ENCODE peak calls at places on chromosome 6, in eight cellular contexts. I is progenitor cell of endocrine pancreas; S is WERI-Rb-1; R is sigmoid colon; V is CD4-positive, alpha-beta T cell; L is PC-3; K is body of pancreas; W is choroid plexus epithelial cell. Q is an unnamed sample.

GRCh38 chr6:43708857-43709653 is 21.5 kb upstream of the MRPS18A start:
- DNase-seq in W (peak), K (no peak), I (no peak), L (no peak), V (no peak), S (no peak), R (peak), Q (peak)

GRCh38 chr6:145660676-145661075 is 74.6 kb downstream of the EPM2A start:
- DNase-seq in I (no peak), S (no peak), L (no peak), V (no peak), R (no peak), W (no peak), K (no peak), Q (no peak)

GRCh38 chr6:25963426-25964123 is 973 bp downstream of the TRIM38 start:
- DNase-seq in L (peak), I (no peak), K (peak), V (no peak), R (no peak), S (no peak), W (peak), Q (peak)

GRCh38 chr6:11085758-11086435 is 7.7 kb upstream of the SMIM13 start:
- DNase-seq in R (no peak), K (no peak), W (peak), I (no peak), L (no peak), V (no peak), S (no peak), Q (no peak)

GRCh38 chr6:167892835-167893234 is 66.1 kb downstream of the AFDN start:
- DNase-seq in I (no peak), R (no peak), S (peak), W (no peak), V (no peak), L (no peak), K (no peak), Q (peak)

GRCh38 chr6:36752187-36752885 is 54.7 kb downstream of the RAB44 start:
- DNase-seq in L (peak), K (no peak), V (no peak), W (no peak), R (no peak), S (peak), I (no peak), Q (peak)

GRCh38 chr6:41373367-41373918 is 38.0 kb downstream of the NCR2 start:
- DNase-seq in I (no peak), K (no peak), W (peak), S (no peak), V (no peak), L (no peak), R (no peak), Q (no peak)

GRCh38 chr6:35072051-35072697 is 69.0 kb downstream of the TCP11 start:
- DNase-seq in K (peak), V (no peak), R (no peak), L (no peak), I (no peak), S (no peak), W (no peak), Q (no peak)

GRCh38 chr6:39800388-39801032 is 8.3 kb downstream of the DAAM2 start:
- DNase-seq in K (no peak), L (no peak), S (no peak), V (no peak), R (no peak), I (no peak), W (no peak), Q (no peak)

GRCh38 chr6:30688569-30688968 is 2.1 kb upstream of the PPP1R18 start:
- DNase-seq in V (no peak), R (no peak), K (no peak), I (no peak), L (no peak), S (no peak), W (no peak), Q (no peak)

GRCh38 chr6:155894758-155895157 is 439.1 kb upstream of the NOX3 start:
- DNase-seq in S (no peak), R (no peak), V (no peak), W (no peak), I (no peak), L (no peak), K (no peak), Q (no peak)

GRCh38 chr6:151093706-151094105 is 146.1 kb upstream of the AKAP12 start:
- DNase-seq in V (no peak), K (no peak), L (no peak), I (no peak), R (no peak), S (no peak), W (no peak), Q (no peak)

GRCh38 chr6:44128020-44128917 is 915 bp downstream of the TMEM63B start:
- DNase-seq in R (peak), V (no peak), W (peak), I (peak), L (peak), K (peak), S (peak), Q (peak)

GRCh38 chr6:31794866-31795615 is 511 bp downstream of the VARS1 start:
- DNase-seq in L (no peak), S (no peak), I (no peak), V (no peak), R (no peak), K (no peak), W (peak), Q (no peak)

GRCh38 chr6:17842014-17842776 is 135.5 kb upstream of the NUP153 start:
- DNase-seq in I (no peak), L (no peak), K (no peak), S (peak), R (no peak), W (no peak), V (no peak), Q (no peak)
- TF ChIP-seq CTCF in I (no peak), L (no peak), K (no peak), S (no peak), R (no peak), W (no peak), V (no peak), Q (no peak)

DNA sequence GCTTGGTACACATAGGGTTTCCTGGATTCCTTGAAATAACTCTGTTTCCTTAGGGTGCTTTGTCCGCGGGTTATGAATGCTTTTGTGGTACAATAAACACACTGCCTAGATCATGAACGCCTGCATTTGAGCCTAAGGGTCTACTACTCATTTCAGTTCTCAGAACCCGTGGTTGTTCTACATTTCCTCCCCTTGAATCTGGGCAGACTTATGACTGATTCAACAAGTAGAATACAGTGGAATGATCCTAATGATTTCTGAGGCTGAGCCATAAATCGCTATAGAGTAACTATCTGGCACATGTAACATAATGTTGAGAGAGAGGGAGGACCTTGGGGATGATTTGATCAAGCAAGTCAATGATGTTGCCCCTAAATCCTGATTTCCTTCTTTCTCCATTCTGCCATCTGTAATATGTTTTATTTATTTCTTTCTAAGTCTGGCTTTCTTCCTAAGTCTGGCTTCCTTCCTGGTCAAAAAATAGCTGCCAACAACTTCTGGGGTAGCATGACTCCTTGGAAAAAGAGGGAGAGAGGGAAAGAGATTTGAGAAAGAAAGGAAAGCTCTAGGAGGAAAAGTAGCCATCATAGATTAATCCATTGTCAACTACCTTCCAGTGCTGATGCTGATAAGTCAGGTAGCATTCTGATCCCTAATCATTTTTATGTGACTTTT is 23.0 kb downstream of the ABRACL start:
- DNase-seq in L (no peak), V (no peak), S (no peak), K (no peak), I (no peak), R (no peak), W (no peak), Q (no peak)
- TF ChIP-seq CTCF in L (no peak), V (no peak), S (no peak), K (no peak), I (no peak), R (no peak), W (no peak), Q (no peak)

GRCh38 chr6:27178860-27179259 is 68.6 kb upstream of the PRSS16 start:
- DNase-seq in S (no peak), R (no peak), W (no peak), I (no peak), L (no peak), K (no peak), V (no peak), Q (no peak)

GRCh38 chr6:27174958-27175357 is 72.5 kb upstream of the PRSS16 start:
- DNase-seq in L (no peak), R (no peak), S (no peak), W (no peak), V (no peak), K (no peak), I (no peak), Q (no peak)

GRCh38 chr6:27176096-27176495 is 71.4 kb upstream of the PRSS16 start:
- DNase-seq in K (no peak), S (no peak), V (no peak), L (no peak), I (no peak), W (peak), R (no peak), Q (peak)

GRCh38 chr6:27177454-27178000 is 70.0 kb upstream of the PRSS16 start:
- DNase-seq in W (peak), V (peak), R (peak), K (peak), I (peak), L (peak), S (peak), Q (peak)

DNA sequence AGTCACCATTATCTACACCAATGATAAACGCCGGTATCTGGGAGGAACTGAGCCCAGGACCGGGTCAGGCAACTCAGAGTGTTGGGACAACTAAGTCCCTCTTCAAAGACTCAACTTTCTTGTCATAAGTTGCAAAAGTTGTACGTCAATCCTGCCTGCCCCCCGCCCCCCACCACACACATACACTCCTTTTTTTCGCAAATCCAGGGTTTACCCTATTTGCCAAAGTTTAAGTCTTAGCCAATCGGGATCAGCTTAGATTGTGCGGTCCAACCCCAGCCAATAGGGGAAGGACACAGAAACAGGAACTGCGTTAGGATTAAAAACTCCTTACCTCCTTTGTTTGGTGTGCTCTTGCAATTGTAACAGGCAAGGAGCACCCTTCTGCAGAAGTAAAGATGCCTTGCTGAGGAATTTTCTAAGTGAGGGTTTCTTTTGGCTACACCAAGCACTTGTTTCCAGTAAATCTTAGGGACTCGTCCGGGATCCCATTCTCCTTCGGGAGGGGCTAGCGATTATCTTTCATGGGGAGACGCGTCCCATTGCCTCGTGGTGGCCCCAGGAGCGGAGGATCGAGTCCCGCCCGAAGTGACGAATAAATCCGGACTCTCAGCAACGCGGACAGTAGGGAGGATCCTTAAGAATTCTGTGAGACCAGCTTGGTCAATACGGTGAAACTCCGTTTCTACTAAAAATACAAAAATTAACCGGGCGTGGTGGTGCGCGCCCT is 69.3 kb upstream of the PRSS16 start:
- DNase-seq in L (peak), R (peak), V (peak), I (peak), K (peak), S (no peak), W (peak), Q (peak)
- TF ChIP-seq CTCF in L (no peak), R (no peak), V (no peak), I (no peak), K (no peak), S (no peak), W (no peak), Q (no peak)

GRCh38 chr6:166456360-166457156 is 73.8 kb upstream of the MPC1 start:
- DNase-seq in K (peak), S (peak), I (no peak), R (no peak), W (peak), L (peak), V (no peak), Q (peak)
- TF ChIP-seq CTCF in K (no peak), S (peak), I (no peak), R (no peak), W (peak), L (peak), V (peak), Q (peak)

DNA sequence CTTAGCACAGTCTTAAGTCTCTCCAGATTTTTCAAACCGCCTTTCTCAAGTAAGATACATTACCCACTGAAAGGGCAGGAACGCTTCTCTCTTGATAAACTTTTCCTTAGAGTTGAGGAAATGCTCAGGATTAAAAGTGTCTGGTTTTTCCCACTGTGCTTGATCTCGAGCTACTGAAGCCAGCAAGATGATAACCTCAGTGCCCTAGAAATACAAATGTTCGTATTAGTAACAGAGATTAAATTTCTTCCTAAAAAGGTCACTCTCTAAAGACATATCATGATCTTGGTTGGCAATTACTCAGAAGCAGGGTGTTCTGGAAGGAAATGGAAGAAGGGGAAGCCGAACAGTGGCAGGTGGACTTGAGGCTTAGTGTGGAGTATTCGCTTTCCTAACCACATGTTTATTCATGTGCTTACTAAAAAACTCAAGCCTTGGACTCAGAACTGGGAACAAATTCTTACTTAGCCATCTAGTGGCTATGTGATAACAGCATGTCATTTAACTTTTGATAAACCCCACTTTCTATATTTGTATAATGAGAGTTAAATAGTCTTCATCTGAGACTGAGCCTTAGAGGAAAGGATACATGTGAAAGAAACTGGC is 20.1 kb downstream of the C6orf141 start:
- DNase-seq in W (peak), I (no peak), K (no peak), R (no peak), V (no peak), S (no peak), L (peak), Q (peak)
- TF ChIP-seq CTCF in W (peak), I (no peak), K (no peak), R (no peak), V (no peak), S (no peak), L (peak), Q (peak)

DNA sequence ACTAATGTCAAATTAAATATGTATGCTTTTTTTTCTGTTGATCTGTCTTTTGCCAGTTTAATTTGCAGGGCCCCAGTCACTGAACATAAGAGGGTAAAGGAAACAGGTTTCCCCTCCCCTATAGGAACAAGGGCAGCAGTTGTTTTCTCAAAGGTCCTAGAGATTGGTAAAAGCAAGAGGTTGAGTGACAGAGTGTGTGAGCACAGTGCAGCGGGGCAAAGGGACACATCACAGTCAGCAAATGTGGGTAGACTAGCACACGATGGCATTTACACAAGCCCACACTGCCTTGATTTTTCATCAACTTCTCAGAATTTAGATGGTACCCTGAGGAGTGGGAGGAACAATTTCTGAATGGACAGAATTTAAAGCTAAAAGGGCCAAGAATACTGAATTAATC is 138.7 kb upstream of the MYLIP start:
- DNase-seq in I (no peak), K (no peak), L (no peak), V (no peak), R (no peak), W (no peak), S (no peak), Q (no peak)
- TF ChIP-seq CTCF in I (no peak), K (no peak), L (no peak), V (no peak), R (no peak), W (no peak), S (no peak), Q (no peak)

GRCh38 chr6:5997420-5998093 is 9.2 kb downstream of the NRN1 start:
- DNase-seq in S (peak), K (no peak), L (no peak), R (no peak), I (no peak), V (no peak), W (no peak), Q (no peak)

GRCh38 chr6:5994234-5994998 is 12.3 kb downstream of the NRN1 start:
- DNase-seq in W (no peak), K (no peak), V (no peak), S (no peak), L (no peak), I (no peak), R (no peak), Q (no peak)

GRCh38 chr6:5996701-5997419 is 9.9 kb downstream of the NRN1 start:
- DNase-seq in R (no peak), L (no peak), V (no peak), K (peak), I (no peak), W (no peak), S (peak), Q (peak)

GRCh38 chr6:5994999-5995698 is 11.6 kb downstream of the NRN1 start:
- DNase-seq in V (no peak), L (no peak), R (no peak), S (no peak), W (no peak), K (no peak), I (no peak), Q (no peak)

GRCh38 chr6:5995705-5996686 is 10.7 kb downstream of the NRN1 start:
- DNase-seq in V (no peak), R (peak), S (peak), L (no peak), W (no peak), K (peak), I (peak), Q (peak)
- TF ChIP-seq CTCF in V (no peak), R (no peak), S (peak), L (no peak), W (peak), K (peak), I (peak), Q (peak)

GRCh38 chr6:73134588-73134987 is 90.7 kb downstream of the KHDC1L start:
- DNase-seq in R (no peak), W (peak), S (peak), I (peak), K (peak), L (peak), V (no peak), Q (peak)
- TF ChIP-seq CTCF in R (no peak), W (peak), S (peak), I (peak), K (no peak), L (peak), V (no peak), Q (peak)

GRCh38 chr6:75204222-75204958 is 1.5 kb downstream of the COL12A1 start:
- DNase-seq in L (peak), I (peak), K (peak), V (no peak), W (peak), R (peak), S (peak), Q (peak)

GRCh38 chr6:75204959-75205775 is 686 bp downstream of the COL12A1 start:
- DNase-seq in V (no peak), L (peak), S (no peak), K (no peak), W (peak), R (peak), I (no peak), Q (peak)

GRCh38 chr6:75207211-75207984 is 1.5 kb upstream of the COL12A1 start:
- DNase-seq in K (no peak), S (no peak), V (no peak), W (no peak), I (no peak), R (peak), L (no peak), Q (no peak)

GRCh38 chr6:75206338-75207210 is 721 bp upstream of the COL12A1 start:
- DNase-seq in V (no peak), K (no peak), L (no peak), R (peak), S (peak), I (no peak), W (peak), Q (no peak)

GRCh38 chr6:75205776-75206334 is at the start of gene COL12A1:
- DNase-seq in W (peak), S (peak), R (peak), L (peak), K (peak), I (peak), V (no peak), Q (peak)
- TF ChIP-seq CTCF in W (no peak), S (no peak), R (no peak), L (no peak), K (no peak), I (peak), V (no peak), Q (peak)

GRCh38 chr6:106300020-106300772 is 25.4 kb downstream of the ATG5 start:
- DNase-seq in K (no peak), R (no peak), I (no peak), L (no peak), S (no peak), W (no peak), V (no peak), Q (no peak)

DNA sequence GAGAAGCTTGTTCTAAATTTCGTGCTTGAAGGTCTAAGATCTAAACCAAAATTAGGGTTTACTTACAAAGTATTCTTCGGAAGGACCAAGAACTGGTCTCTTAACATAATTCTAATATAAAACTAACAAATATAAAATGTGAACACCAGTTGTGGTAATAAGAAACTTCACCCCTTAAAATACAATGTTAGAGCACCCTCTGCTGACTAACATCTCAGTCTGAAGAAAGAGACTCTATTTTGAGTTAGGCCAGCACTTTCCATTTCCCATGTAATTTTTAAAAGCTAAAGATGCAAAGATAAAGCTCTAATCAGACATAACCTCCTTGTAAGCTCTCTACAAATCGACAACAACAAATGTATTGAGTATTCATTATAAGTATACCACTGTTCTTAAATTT is 24.6 kb downstream of the ATG5 start:
- DNase-seq in I (no peak), R (no peak), W (peak), K (no peak), V (no peak), L (peak), S (no peak), Q (peak)
- TF ChIP-seq CTCF in I (peak), R (peak), W (peak), K (peak), V (peak), L (peak), S (peak), Q (peak)